ENCODE peak calls at places on chromosomes 4 and X, in eight cellular contexts. E is OCI-M1, S is GM06990, H is neural progenitor cell, J is left lung, D is SJSA1, K is choroid plexus epithelial cell, C is fibroblast of pulmonary artery. U is an unnamed sample.

GRCh38 chr4:25958110-25958509 is 44.1 kb downstream of the SMIM20 start:
- DNase-seq in H (no peak), J (no peak), C (no peak), S (no peak), K (no peak), E (no peak), D (no peak), U (no peak)

GRCh38 chr4:125849869-125850268 is 535.1 kb downstream of the FAT4 start:
- DNase-seq in C (peak), E (peak), J (no peak), H (no peak), S (no peak), D (peak), K (peak), U (peak)

GRCh38 chr4:82786794-82787193 is 11.8 kb downstream of the SCD5 start:
- DNase-seq in K (no peak), J (no peak), C (no peak), S (no peak), E (no peak), D (no peak), H (peak), U (no peak)

GRCh38 chr4:20544645-20545044 is 155.6 kb upstream of the PACRGL start:
- DNase-seq in E (peak), J (no peak), S (peak), C (peak), K (peak), D (peak), H (peak), U (peak)

GRCh38 chrX:109684136-109684535 is 48.9 kb downstream of the ACSL4 start:
- DNase-seq in S (no peak), H (no peak), C (no peak), E (no peak), J (no peak), D (no peak), K (peak), U (peak)

GRCh38 chrX:19257001-19257400 is 86.7 kb upstream of the PDHA1 start:
- DNase-seq in H (no peak), S (no peak), E (no peak), D (no peak), J (no peak), C (no peak), K (no peak), U (no peak)

GRCh38 chrX:22365460-22365859 is 92.7 kb downstream of the CBLL2 start:
- DNase-seq in S (no peak), K (peak), D (peak), E (no peak), H (no peak), J (no peak), C (peak), U (peak)

GRCh38 chr4:101033986-101034385 is 313.3 kb downstream of the PPP3CA start:
- DNase-seq in C (no peak), S (no peak), D (no peak), E (peak), J (no peak), H (no peak), K (no peak), U (no peak)

GRCh38 chrX:121308276-121308805 is 260.9 kb downstream of the GLUD2 start:
- DNase-seq in J (no peak), E (peak), C (peak), D (peak), S (peak), H (peak), K (peak), U (peak)

GRCh38 chr4:71187399-71188196 is 151.2 kb upstream of the SLC4A4 start:
- DNase-seq in S (peak), C (no peak), D (no peak), J (peak), H (peak), E (no peak), K (no peak), U (no peak)

GRCh38 chrX:39827959-39828358 is 269.8 kb downstream of the BCOR start:
- DNase-seq in E (no peak), S (no peak), J (no peak), K (no peak), H (no peak), D (no peak), C (no peak), U (no peak)

GRCh38 chr4:113083346-113083745 is 33.9 kb downstream of the ANK2 start:
- DNase-seq in K (no peak), E (no peak), C (no peak), S (no peak), H (no peak), D (no peak), J (no peak), U (no peak)

GRCh38 chr4:154004859-154005520 is 216.1 kb upstream of the SFRP2 start:
- DNase-seq in J (no peak), K (peak), D (no peak), H (no peak), S (no peak), C (peak), E (no peak), U (peak)

GRCh38 chrX:42025861-42026260 is 102.5 kb upstream of the CASK start:
- DNase-seq in J (no peak), D (no peak), S (no peak), E (no peak), H (no peak), K (no peak), C (peak), U (no peak)

GRCh38 chrX:45743081-45743533 is 542.4 kb upstream of the DIPK2B start:
- DNase-seq in J (no peak), C (peak), H (no peak), D (no peak), S (no peak), K (peak), E (no peak), U (peak)

GRCh38 chr4:37837446-37837845 is 11.0 kb downstream of the PGM2 start:
- DNase-seq in S (no peak), D (no peak), E (no peak), C (peak), J (no peak), H (no peak), K (peak), U (peak)

GRCh38 chr4:114598191-114599121 is at the start of gene UGT8:
- DNase-seq in S (peak), J (peak), K (peak), E (no peak), D (peak), H (peak), C (peak), U (peak)

GRCh38 chr4:108037884-108038283 is 48.2 kb downstream of the HADH start:
- DNase-seq in D (no peak), J (no peak), S (no peak), K (no peak), H (no peak), E (no peak), C (no peak), U (no peak)

GRCh38 chrX:134025986-134026731 is 40.8 kb upstream of the GPC3 start:
- DNase-seq in C (no peak), H (peak), D (no peak), E (no peak), J (no peak), S (no peak), K (no peak), U (no peak)

GRCh38 chr4:150261571-150261970 is 183.3 kb downstream of the DCLK2 start:
- DNase-seq in J (no peak), D (no peak), E (no peak), S (no peak), H (no peak), K (no peak), C (no peak), U (peak)

U was measured in amniotic epithelial cell.